ENCODE peak calls at places on chromosomes 11 and 22, in six cellular contexts. F is uterus, E is left ventricle myocardium inferior, D is kidney epithelial cell, U is K562, X is HFF-Myc. J is an unnamed sample.

GRCh38 chr22:42473484-42474193 is 41.4 kb upstream of the NFAM1 start:
- DNase-seq in F (no peak), E (no peak), D (peak), U (peak), X (peak), J (peak)

GRCh38 chr22:44929348-44930015 is 80.3 kb downstream of the PHF21B start:
- DNase-seq in F (no peak), E (no peak), D (no peak), U (no peak), X (no peak), J (no peak)

GRCh38 chr11:91932151-91932821 is 292.3 kb upstream of the FAT3 start:
- DNase-seq in F (no peak), E (no peak), D (peak), U (no peak), X (peak), J (no peak)

GRCh38 chr11:31645747-31646146 is 136.2 kb downstream of the ELP4 start:
- DNase-seq in F (no peak), E (no peak), D (peak), U (no peak), X (peak), J (no peak)

GRCh38 chr11:127950162-127950561 is 637.2 kb downstream of the ETS1 start:
- DNase-seq in F (no peak), E (no peak), D (no peak), U (no peak), X (no peak), J (no peak)

GRCh38 chr22:21033895-21034294 is 1.5 kb upstream of the SLC7A4 start:
- DNase-seq in F (no peak), E (no peak), D (no peak), U (no peak), X (no peak), J (peak)

GRCh38 chr11:15472405-15472799 is 357.7 kb downstream of the INSC start:
- DNase-seq in F (no peak), E (no peak), D (peak), U (no peak), X (no peak), J (no peak)

GRCh38 chr11:10529279-10529678 is 11.7 kb downstream of the RNF141 start:
- DNase-seq in F (no peak), E (no peak), D (no peak), U (no peak), X (no peak), J (no peak)

GRCh38 chr11:106854429-106854828 is 163.8 kb downstream of the GUCY1A2 start:
- DNase-seq in F (no peak), E (no peak), D (no peak), U (no peak), X (no peak), J (no peak)

DNA sequence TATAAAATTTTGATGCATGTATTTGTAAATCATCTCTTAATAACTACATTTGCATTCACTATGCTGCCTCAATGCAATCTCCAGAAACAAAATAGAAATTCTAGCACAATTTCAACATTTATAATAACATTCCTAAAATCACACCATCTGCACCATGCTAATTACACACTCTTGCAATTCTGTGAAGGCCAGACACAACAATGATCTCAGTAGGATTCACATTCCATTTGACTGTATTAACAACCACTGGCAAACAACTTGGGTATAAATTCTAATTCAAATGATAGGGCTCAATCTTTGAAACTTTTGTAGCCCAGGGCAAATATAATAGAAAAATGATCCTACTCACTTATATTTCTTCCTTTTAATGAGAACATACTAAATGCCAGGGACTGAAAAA is 25.9 kb downstream of the RAB6A start:
- DNase-seq in F (no peak), E (no peak), D (no peak), U (no peak), X (no peak), J (no peak)
- H3K4me3 ChIP-seq in F (no peak), E (no peak), D (no peak), U (no peak), X (no peak), J (no peak)

DNA sequence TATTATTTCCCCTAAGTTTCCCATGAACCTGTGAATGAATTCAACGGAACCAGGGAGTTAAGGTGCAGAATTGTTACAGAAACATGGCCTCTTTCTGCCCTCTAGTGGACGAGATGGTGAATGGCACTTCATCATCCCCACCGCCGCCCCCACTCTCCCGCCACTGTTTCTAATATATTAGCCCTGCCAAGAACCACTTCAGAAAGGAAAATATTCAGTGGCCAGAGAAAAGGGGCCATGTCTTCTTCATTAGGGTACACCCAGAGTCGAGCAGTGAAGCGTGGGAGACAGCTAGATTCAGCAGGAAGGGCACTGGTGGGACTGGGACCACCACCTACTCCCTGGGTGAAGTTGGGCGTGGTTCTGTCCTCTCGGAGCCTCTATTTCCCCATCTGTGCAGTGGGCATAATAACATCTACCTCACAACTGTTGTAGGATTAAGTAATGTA is 46.4 kb upstream of the SYT13 start:
- DNase-seq in F (peak), E (no peak), D (no peak), U (peak), X (no peak), J (peak)
- TF ChIP-seq CTCF in F (peak), E (peak), D (peak), U (peak), X (peak), J (peak)

GRCh38 chr11:35166369-35167360 is 27.7 kb downstream of the CD44 start:
- DNase-seq in F (no peak), E (no peak), D (peak), U (no peak), X (peak), J (no peak)
- H3K4me3 ChIP-seq in F (no peak), E (no peak), D (no peak), U (no peak), X (no peak), J (peak)

DNA sequence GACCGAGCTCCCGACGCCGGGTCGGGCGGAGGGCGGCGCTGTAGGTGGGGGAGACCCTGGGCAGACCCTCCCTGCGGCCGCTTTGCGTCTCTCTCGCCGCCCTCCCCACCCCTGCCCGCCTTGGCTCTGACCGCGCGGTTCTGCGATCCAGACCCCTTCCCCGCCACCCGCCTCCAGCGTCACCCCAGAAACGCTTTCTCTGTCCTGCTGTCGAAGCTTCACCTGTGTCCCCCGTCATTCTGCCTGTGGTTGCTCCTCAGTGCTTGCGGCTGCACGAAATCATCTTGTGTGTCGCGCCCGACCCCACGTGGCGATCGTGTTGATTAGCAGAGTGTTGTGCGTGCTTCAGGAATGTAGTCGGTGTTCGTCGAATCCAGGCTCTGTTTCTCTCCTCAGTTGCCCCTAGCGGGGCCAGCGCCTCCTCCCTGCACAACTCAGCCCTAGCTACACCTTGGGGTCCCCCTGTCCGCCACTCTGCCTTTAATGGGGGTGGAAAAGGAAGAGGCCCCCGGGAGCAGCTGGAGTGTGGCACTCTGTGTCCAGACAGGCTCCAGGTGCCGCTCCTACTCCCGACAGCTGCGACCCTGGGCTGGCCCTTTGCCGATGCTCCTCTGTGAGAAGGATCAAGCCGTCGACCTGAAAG is 851 bp downstream of the PTDSS2 start:
- DNase-seq in F (peak), E (peak), D (peak), U (peak), X (no peak), J (peak)
- TF ChIP-seq CTCF in F (peak), E (no peak), D (peak), U (peak), X (no peak), J (peak)

DNA sequence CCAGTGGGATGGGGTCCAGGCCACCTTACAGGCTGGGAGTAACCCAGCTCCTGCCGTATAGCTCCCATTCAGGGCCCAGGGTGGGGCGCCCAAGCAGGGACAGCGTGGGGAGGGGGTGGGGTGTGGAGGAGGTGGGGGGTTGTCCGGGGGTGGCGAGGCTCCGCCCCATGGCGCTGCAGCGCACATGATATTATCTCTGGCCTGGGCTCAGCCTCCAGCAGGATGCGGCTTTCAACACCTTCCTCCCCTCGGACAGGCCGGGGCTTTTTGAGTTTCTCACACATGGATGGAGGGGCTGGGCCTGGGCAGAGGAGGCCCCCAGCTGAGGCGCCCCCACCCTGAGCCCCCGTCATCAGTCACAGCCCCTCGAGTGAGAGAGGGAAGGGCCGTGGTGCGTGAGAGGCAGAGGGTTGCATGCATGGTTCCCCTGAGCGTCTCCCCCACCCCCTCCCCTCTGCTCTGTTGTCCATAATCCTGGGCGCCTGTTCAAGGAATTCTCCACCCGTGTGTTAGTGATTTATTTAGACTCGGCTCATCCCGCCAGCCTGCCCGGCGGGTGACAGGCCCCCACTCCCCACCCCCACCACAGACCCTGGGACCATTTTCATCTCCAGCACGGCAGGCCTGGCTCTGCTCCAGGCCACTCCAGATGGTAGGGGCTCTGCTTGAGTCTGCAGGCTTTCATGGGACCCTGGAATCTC is 44.9 kb downstream of the WNT11 start:
- DNase-seq in F (no peak), E (peak), D (no peak), U (peak), X (peak), J (no peak)
- H3K4me3 ChIP-seq in F (peak), E (peak), D (no peak), U (no peak), X (no peak), J (no peak)

GRCh38 chr11:121018746-121019145 is 5.2 kb upstream of the TBCEL start:
- DNase-seq in F (no peak), E (no peak), D (no peak), U (no peak), X (no peak), J (no peak)
- TF ChIP-seq CTCF in F (no peak), E (no peak), D (no peak), U (no peak), X (no peak), J (no peak)

DNA sequence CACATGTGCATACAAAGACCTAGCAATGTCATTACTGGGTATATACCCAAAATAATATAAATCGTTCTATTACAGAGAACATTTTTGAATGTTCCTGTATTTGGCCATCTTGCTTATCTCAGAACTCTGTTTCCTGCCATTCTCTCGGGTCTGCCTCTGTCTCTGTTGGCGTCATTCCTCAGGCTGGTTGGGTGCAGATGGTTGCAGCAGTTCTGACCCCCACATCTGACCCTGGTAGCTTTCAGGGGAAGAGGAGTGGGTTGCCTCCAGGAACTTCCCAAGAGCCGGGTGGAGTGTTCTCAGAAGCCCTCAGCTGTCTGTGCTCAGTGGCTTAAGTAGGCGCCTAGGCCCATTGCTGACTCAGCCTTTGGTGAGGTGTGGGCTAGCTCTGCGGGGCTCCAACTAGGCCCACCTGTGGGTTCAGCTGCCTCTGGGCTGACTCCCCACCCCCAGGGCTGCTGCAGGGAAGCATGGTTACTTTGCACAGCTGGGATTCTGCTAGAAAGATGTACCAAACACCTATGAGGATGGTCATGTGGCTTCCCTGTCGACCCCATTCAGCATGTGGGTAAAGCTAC is 114.0 kb downstream of the TBC1D22A start:
- DNase-seq in F (no peak), E (no peak), D (no peak), U (no peak), X (no peak), J (no peak)
- H3K4me3 ChIP-seq in F (no peak), E (no peak), D (no peak), U (no peak), X (no peak), J (no peak)

J was measured in GM12865.